ENCODE peak calls at places on chromosomes 3 and 15, in seven cellular contexts. F is foreskin melanocyte; G is naive thymus-derived CD4-positive, alpha-beta T cell; T is posterior cingulate gyrus; N is H54; J is caudate nucleus; S is left colon. Y is an unnamed sample.

GRCh38 chr3:124299831-124300230 is 307.9 kb upstream of the ROPN1 start:
- DNase-seq in F (no peak), G (no peak), T (no peak), N (no peak), J (no peak), S (no peak), Y (no peak)

GRCh38 chr3:9278085-9278484 is 28.6 kb upstream of the SRGAP3 start:
- DNase-seq in F (no peak), G (no peak), T (no peak), N (no peak), J (no peak), S (no peak), Y (no peak)

GRCh38 chr3:194364652-194365434 is 4.7 kb downstream of the LRRC15 start:
- DNase-seq in F (no peak), G (no peak), T (peak), N (peak), J (peak), S (peak), Y (no peak)

GRCh38 chr3:184786271-184787010 is 25.5 kb upstream of the VPS8 start:
- DNase-seq in F (peak), G (no peak), T (peak), N (peak), J (no peak), S (peak), Y (no peak)

GRCh38 chr3:128919988-128920387 is 40.6 kb downstream of the ACAD9 start:
- DNase-seq in F (no peak), G (no peak), T (no peak), N (no peak), J (no peak), S (no peak), Y (no peak)

GRCh38 chr15:63610209-63610841 is 13.1 kb downstream of the FBXL22 start:
- DNase-seq in F (peak), G (no peak), T (peak), N (peak), J (peak), S (peak), Y (peak)

GRCh38 chr3:51943451-51944391 is 1.6 kb downstream of the PARP3 start:
- DNase-seq in F (no peak), G (no peak), T (no peak), N (no peak), J (no peak), S (no peak), Y (no peak)

GRCh38 chr3:103052236-103052830 is 617.5 kb downstream of the ZPLD1 start:
- DNase-seq in F (no peak), G (no peak), T (peak), N (no peak), J (no peak), S (peak), Y (no peak)

GRCh38 chr3:155370198-155370597 is 76.7 kb upstream of the STRIT1 start:
- DNase-seq in F (no peak), G (no peak), T (no peak), N (no peak), J (peak), S (peak), Y (no peak)

GRCh38 chr15:53808058-53808703 is 48.7 kb upstream of the WDR72 start:
- DNase-seq in F (no peak), G (no peak), T (no peak), N (no peak), J (no peak), S (no peak), Y (no peak)

GRCh38 chr15:96407482-96407881 is 77.0 kb downstream of the NR2F2 start:
- DNase-seq in F (no peak), G (no peak), T (no peak), N (no peak), J (no peak), S (no peak), Y (no peak)

GRCh38 chr3:148042663-148043445 is 633.7 kb downstream of the ZIC1 start:
- DNase-seq in F (peak), G (no peak), T (no peak), N (no peak), J (no peak), S (no peak), Y (no peak)

GRCh38 chr15:93179704-93180103 is 90.7 kb upstream of the RGMA start:
- DNase-seq in F (no peak), G (no peak), T (no peak), N (no peak), J (no peak), S (no peak), Y (no peak)

GRCh38 chr3:102059145-102059943 is 210.0 kb downstream of the NFKBIZ start:
- DNase-seq in F (no peak), G (no peak), T (no peak), N (no peak), J (no peak), S (no peak), Y (no peak)

GRCh38 chr15:57122080-57122845 is 203.8 kb downstream of the TCF12 start:
- DNase-seq in F (no peak), G (no peak), T (no peak), N (no peak), J (no peak), S (no peak), Y (no peak)

GRCh38 chr3:15305366-15305844 is 27.0 kb downstream of the SH3BP5 start:
- DNase-seq in F (no peak), G (no peak), T (no peak), N (peak), J (no peak), S (no peak), Y (no peak)

GRCh38 chr15:75182187-75183131 is 19.2 kb upstream of the C15orf39 start:
- DNase-seq in F (peak), G (no peak), T (no peak), N (no peak), J (no peak), S (no peak), Y (no peak)

Y was measured in T-helper 9 cell.